ENCODE peak calls at places on chromosomes 1 and 21, in four cellular contexts. K is K562, Y is A549, U is HepG2. B is an unnamed sample.

GRCh38 chr1:83583351-83584014 is 415.4 kb downstream of the TTLL7 start:
- DNase-seq in K (no peak), Y (no peak), U (no peak), B (no peak)

GRCh38 chr1:32890516-32891240 is 4.4 kb downstream of the HPCA start:
- DNase-seq in K (no peak), Y (no peak), U (no peak), B (no peak)

GRCh38 chr1:63824386-63824898 is 50.6 kb downstream of the ROR1 start:
- DNase-seq in K (no peak), Y (no peak), U (no peak), B (peak)

GRCh38 chr1:19776933-19777332 is 22.8 kb downstream of the TMCO4 start:
- DNase-seq in K (no peak), Y (no peak), U (no peak), B (no peak)

GRCh38 chr1:51304360-51304759 is 26.0 kb downstream of the TTC39A start:
- DNase-seq in K (no peak), Y (no peak), U (no peak), B (no peak)

GRCh38 chr1:111598534-111598933 is 21.1 kb upstream of the RAP1A start:
- DNase-seq in K (no peak), Y (no peak), U (no peak), B (no peak)

GRCh38 chr1:26358411-26359384 is 4.8 kb upstream of the CRYBG2 start:
- DNase-seq in K (peak), Y (no peak), U (peak), B (no peak)

GRCh38 chr21:26077523-26077922 is 93.0 kb downstream of the APP start:
- DNase-seq in K (no peak), Y (no peak), U (no peak), B (peak)

GRCh38 chr1:53366901-53367502 is 39.1 kb upstream of the LRP8 start:
- DNase-seq in K (no peak), Y (no peak), U (no peak), B (no peak)

GRCh38 chr1:190320952-190321351 is 156.7 kb downstream of the BRINP3 start:
- DNase-seq in K (no peak), Y (no peak), U (no peak), B (peak)

GRCh38 chr1:147627435-147628110 is 42.8 kb downstream of the ACP6 start:
- DNase-seq in K (peak), Y (peak), U (peak), B (peak)

GRCh38 chr1:182433580-182433979 is 16.4 kb upstream of the RGSL1 start:
- DNase-seq in K (no peak), Y (no peak), U (no peak), B (no peak)

GRCh38 chr1:170765712-170766330 is 101.9 kb downstream of the PRRX1 start:
- DNase-seq in K (no peak), Y (no peak), U (no peak), B (peak)

GRCh38 chr21:44337941-44338895 is 972 bp downstream of the CFAP410 start:
- DNase-seq in K (peak), Y (peak), U (peak), B (peak)

GRCh38 chr1:61585714-61586113 is 139.2 kb downstream of the TM2D1 start:
- DNase-seq in K (no peak), Y (no peak), U (no peak), B (no peak)

GRCh38 chr21:32916088-32916487 is 109.6 kb upstream of the OLIG2 start:
- DNase-seq in K (no peak), Y (no peak), U (no peak), B (no peak)

GRCh38 chr1:13930151-13930550 is 230.2 kb downstream of the PRDM2 start:
- DNase-seq in K (peak), Y (peak), U (peak), B (no peak)

GRCh38 chr1:3543076-3544049 is 67.9 kb downstream of the MEGF6 start:
- DNase-seq in K (no peak), Y (peak), U (no peak), B (peak)

GRCh38 chr1:69436151-69436550 is 131.6 kb upstream of the LRRC7 start:
- DNase-seq in K (no peak), Y (no peak), U (no peak), B (no peak)

GRCh38 chr1:15985611-15986272 is 9.8 kb upstream of the ZBTB17 start:
- DNase-seq in K (no peak), Y (no peak), U (peak), B (no peak)

GRCh38 chr1:230186003-230186863 is 119.2 kb downstream of the GALNT2 start:
- DNase-seq in K (peak), Y (peak), U (peak), B (peak)

GRCh38 chr1:27992271-27992670 is 32.5 kb downstream of the XKR8 start:
- DNase-seq in K (no peak), Y (no peak), U (no peak), B (no peak)

GRCh38 chr1:214464303-214465287 is 86.8 kb downstream of the PTPN14 start:
- DNase-seq in K (peak), Y (no peak), U (no peak), B (no peak)

GRCh38 chr1:115252585-115252984 is 85.5 kb downstream of the NGF start:
- DNase-seq in K (no peak), Y (no peak), U (no peak), B (no peak)

GRCh38 chr1:47418681-47419272 is 2.7 kb downstream of the FOXE3 start:
- DNase-seq in K (no peak), Y (no peak), U (no peak), B (peak)

GRCh38 chr1:214072758-214073157 is 85.0 kb downstream of the PROX1 start:
- DNase-seq in K (no peak), Y (no peak), U (no peak), B (no peak)

GRCh38 chr1:112706505-112707216 is at the start of gene RHOC:
- DNase-seq in K (peak), Y (peak), U (no peak), B (peak)

GRCh38 chr1:165666152-165666551 is 32.2 kb downstream of the ALDH9A1 start:
- DNase-seq in K (no peak), Y (no peak), U (no peak), B (peak)

GRCh38 chr1:238466459-238466858 is 575.7 kb upstream of the ZP4 start:
- DNase-seq in K (no peak), Y (no peak), U (no peak), B (peak)

GRCh38 chr1:234579967-234580366 is 30.0 kb downstream of the IRF2BP2 start:
- DNase-seq in K (peak), Y (peak), U (no peak), B (no peak)

GRCh38 chr1:26520339-26520738 is 9.2 kb upstream of the RPS6KA1 start:
- DNase-seq in K (no peak), Y (no peak), U (no peak), B (no peak)

GRCh38 chr21:41639336-41639735 is 127.5 kb downstream of the RIPK4 start:
- DNase-seq in K (no peak), Y (no peak), U (no peak), B (no peak)

GRCh38 chr1:248852548-248852947 is 6.3 kb downstream of the ZNF692 start:
- DNase-seq in K (no peak), Y (no peak), U (no peak), B (no peak)

GRCh38 chr21:37915941-37916794 is at the start of gene KCNJ6:
- DNase-seq in K (peak), Y (peak), U (no peak), B (peak)

GRCh38 chr1:165324050-165324449 is 32.5 kb downstream of the LMX1A start:
- DNase-seq in K (no peak), Y (no peak), U (no peak), B (no peak)

GRCh38 chr1:179587336-179587735 is 4.3 kb upstream of the TDRD5 start:
- DNase-seq in K (no peak), Y (no peak), U (no peak), B (no peak)

GRCh38 chr1:179589524-179589923 is 2.1 kb upstream of the TDRD5 start:
- DNase-seq in K (no peak), Y (no peak), U (no peak), B (no peak)

GRCh38 chr1:179583869-179584268 is 7.8 kb upstream of the TDRD5 start:
- DNase-seq in K (no peak), Y (no peak), U (no peak), B (no peak)

GRCh38 chr1:179588425-179589024 is 3.1 kb upstream of the TDRD5 start:
- DNase-seq in K (no peak), Y (no peak), U (peak), B (no peak)

GRCh38 chr1:179586107-179586823 is 5.4 kb upstream of the TDRD5 start:
- DNase-seq in K (peak), Y (peak), U (no peak), B (no peak)
- TF ChIP-seq MAZ in K (peak), Y (no peak), U (no peak), B (no peak)

DNA sequence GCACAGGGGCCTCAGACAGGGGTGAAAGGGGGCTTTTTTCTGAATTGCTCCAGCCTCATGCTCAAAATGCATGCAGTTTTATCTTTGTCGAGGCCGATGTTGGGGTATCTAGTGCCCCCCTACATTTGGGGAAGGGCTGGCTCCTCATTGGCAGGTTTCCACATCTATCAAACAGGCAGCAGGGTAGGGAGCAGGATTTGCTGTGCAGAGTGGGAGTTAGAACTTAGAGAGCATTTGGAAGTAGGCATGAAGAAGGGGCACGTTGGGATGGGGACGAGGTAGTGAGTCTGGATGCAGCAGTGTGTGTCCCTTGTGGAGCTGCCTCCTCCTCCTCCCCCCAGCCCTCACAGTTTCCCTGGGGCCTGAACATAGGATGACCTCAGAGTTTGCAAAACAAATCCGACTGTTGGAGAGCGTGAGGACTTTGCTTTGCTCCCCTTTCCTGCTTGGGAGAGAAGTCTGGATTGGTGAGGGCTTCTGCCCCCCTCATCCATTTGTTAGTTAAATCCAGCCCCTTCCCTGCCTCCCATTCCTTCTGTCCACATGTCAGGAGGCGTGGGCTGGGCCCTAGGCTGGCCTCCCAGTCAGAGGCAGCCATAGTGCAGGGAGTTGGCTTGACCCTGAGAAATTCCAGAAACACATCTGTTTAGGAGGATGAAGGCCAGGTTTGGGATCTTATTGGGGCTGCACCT is 36.9 kb upstream of the GPR37L1 start:
- DNase-seq in K (no peak), Y (no peak), U (peak), B (peak)
- TF ChIP-seq MAZ in K (no peak), Y (no peak), U (peak), B (no peak)

GRCh38 chr1:197914510-197914909 is 2.7 kb upstream of the LHX9 start:
- DNase-seq in K (no peak), Y (no peak), U (no peak), B (no peak)
- TF ChIP-seq MAZ in K (no peak), Y (no peak), U (no peak), B (no peak)

DNA sequence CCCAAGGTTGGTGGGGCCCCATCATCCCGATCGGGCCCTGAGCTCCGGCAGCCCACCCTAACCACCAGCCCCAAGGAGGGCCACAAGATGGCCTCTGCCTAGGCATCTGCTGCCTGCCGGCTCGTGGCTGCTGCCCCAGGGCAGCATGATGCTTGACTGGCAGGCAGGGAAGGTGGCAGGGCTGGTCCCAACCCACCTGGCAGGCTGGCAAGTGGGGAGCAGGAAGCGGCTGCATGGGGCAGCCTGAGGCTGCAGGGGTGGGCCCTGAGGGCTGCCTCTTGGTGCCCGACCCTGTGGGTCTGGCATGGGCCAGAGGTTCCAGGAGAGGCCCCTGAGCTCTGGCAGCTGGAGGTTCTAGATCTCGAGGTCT is 774 bp upstream of the GJC2 start:
- DNase-seq in K (no peak), Y (no peak), U (no peak), B (no peak)
- TF ChIP-seq MAZ in K (no peak), Y (no peak), U (no peak), B (no peak)

DNA sequence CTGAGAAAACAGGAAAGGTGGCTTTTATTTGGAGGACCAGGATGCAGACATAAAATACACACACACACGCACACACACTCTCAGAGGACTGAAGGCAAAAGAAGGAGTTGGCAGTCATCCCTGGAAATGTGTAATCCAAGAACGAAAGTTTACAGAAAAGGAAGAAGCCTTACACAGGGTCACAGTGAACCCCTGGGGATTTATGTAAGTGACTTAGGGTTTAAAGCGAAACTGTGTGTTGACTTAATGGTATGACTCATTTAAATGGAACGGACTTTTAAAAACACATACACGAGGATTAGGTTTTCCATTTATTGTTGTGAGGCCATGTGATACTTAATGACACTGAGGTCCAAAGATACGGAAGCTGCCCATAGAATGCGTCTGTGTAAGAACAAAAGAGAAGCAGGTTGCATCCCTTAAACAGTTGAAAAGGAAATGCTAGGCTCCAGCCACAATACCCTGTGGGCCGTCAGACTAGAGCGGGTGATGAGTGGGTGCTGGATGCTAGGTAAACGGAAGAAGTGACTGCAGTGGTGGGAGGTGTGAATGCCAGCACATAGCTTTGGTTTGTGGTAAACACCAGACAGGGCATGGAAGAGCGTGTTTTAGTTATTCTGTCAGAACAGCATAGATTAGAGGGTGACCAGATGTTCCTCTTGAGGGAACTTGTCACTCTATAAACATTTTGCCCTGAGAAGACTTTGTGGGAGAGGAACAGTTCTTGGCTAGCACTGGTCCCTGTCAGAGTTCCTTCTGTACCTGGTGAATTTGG is 21.6 kb upstream of the BCL10 start:
- DNase-seq in K (no peak), Y (peak), U (peak), B (peak)
- TF ChIP-seq MAZ in K (no peak), Y (no peak), U (no peak), B (no peak)

DNA sequence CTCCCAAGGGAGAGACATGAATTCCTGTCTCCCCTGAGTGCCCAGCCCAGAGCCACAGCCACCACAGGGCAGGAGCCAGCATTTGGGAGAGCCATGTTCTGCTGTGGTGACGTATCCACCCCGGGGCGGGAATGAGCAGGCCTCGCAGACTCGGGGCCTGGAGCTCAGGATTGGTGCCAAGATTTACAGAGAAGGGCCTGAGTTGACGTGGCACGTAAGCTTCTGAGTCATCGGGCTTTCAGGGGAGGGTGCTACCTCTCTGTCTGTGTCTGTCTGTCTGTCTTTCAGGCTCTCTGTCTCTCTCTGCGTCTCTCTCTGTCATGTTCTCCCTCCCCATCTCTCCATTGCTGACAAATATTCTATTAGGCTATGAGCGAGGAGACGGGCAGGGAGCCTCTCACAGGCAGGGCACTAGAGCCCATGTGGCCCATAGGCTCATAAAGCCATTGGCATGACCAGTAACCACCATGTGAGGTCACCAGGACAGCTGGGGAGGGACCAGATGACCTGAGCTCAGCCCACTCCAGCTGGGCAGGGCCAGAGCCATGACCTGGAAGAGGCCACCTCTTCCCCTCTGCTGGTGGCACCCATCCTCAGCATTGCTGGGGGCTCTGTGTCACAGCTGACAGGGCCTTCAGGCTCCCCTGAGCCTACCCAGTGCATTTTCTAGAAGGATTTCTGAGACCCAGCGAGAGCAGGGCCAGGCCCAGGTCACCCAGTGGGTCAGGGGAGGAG is 300.0 kb upstream of the VAMP3 start:
- DNase-seq in K (peak), Y (peak), U (no peak), B (peak)
- TF ChIP-seq MAZ in K (no peak), Y (no peak), U (no peak), B (peak)

GRCh38 chr1:67816506-67816905 is 16.8 kb downstream of the GNG12 start:
- DNase-seq in K (no peak), Y (no peak), U (no peak), B (no peak)

GRCh38 chr1:67817319-67817718 is 15.9 kb downstream of the GNG12 start:
- DNase-seq in K (no peak), Y (no peak), U (no peak), B (no peak)

GRCh38 chr1:67815303-67816095 is 17.8 kb downstream of the GNG12 start:
- DNase-seq in K (no peak), Y (no peak), U (no peak), B (no peak)

GRCh38 chr1:67814121-67814772 is 19.0 kb downstream of the GNG12 start:
- DNase-seq in K (no peak), Y (no peak), U (no peak), B (no peak)

DNA sequence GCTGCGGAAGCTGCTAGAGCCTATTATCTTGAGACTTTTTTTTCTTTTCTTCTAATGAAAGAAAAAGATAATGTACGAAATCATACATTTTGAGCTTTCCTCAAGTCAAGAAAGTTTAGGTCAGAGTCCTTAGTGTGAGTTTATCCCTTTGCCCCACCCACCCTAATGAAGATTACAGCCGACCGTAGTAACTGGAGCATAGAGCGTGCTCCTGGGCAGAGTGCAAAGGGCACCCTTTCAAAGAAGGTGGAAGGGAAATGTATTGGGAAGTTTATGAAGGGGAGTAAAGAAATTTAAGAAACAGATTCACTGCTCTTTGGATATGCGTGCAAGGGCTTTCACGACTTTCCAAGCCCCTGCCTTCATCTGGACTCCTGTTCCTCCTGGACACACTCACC is 17.2 kb downstream of the GNG12 start:
- DNase-seq in K (no peak), Y (no peak), U (no peak), B (no peak)
- TF ChIP-seq MAZ in K (no peak), Y (no peak), U (no peak), B (no peak)

DNA sequence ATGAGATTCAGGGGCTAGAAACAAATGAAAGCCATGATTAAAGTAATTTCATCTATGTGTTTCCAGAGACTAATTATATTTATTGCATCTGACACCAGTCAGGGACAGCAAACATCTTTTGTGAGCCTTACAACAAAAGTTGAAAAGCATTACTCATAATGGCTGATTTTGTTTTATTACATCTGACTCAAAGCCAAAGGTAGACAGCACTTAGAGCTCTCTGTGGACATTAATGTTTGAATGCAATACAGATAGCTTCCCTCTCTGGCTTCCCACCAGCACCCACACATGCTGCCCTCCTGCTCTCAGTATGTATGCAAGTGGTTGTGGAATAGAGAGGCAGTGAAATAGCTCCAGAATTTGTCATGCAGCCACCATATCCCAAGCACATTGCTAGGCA is 198.7 kb downstream of the SETD4 start:
- DNase-seq in K (no peak), Y (no peak), U (no peak), B (peak)
- TF ChIP-seq MAZ in K (no peak), Y (no peak), U (no peak), B (no peak)

GRCh38 chr1:162161921-162162550 is 92.5 kb downstream of the NOS1AP start:
- DNase-seq in K (no peak), Y (no peak), U (no peak), B (no peak)
- TF ChIP-seq MAZ in K (no peak), Y (no peak), U (no peak), B (no peak)